ENCODE peak calls at places on chromosomes 3 and 15, in four cellular contexts. One of them, this sample, is unnamed.

GRCh38 chr3:29922990-29923746 is 642.3 kb downstream of the RBMS3 start:
- DNase-seq in GM12878: no peak
- DNase-seq in SK-N-SH: peak; percentile 48
- DNase-seq in H1: no peak
- DNase-seq in this sample: peak; percentile 54

GRCh38 chr3:178392553-178392952 is 143.7 kb upstream of the KCNMB2 start:
- DNase-seq in GM12878: no peak
- DNase-seq in SK-N-SH: no peak
- DNase-seq in H1: no peak
- DNase-seq in this sample: no peak

GRCh38 chr15:33825453-33825852 is 142.8 kb upstream of the CHRM5 start:
- DNase-seq in GM12878: no peak
- DNase-seq in SK-N-SH: no peak
- DNase-seq in H1: no peak
- DNase-seq in this sample: no peak

GRCh38 chr3:37986479-37987314 is 3.9 kb upstream of the VILL start:
- DNase-seq in GM12878: no peak
- DNase-seq in SK-N-SH: no peak
- DNase-seq in H1: no peak
- DNase-seq in this sample: peak; percentile 81

GRCh38 chr15:44038801-44039200 is 156.3 kb downstream of the FRMD5 start:
- DNase-seq in GM12878: no peak
- DNase-seq in SK-N-SH: no peak
- DNase-seq in H1: peak; percentile 52
- DNase-seq in this sample: peak; percentile 11

GRCh38 chr3:127652246-127652995 is 20.3 kb upstream of the ABTB1 start:
- DNase-seq in GM12878: no peak
- DNase-seq in SK-N-SH: peak; percentile 79
- DNase-seq in H1: peak; percentile 72
- DNase-seq in this sample: peak; percentile 37

GRCh38 chr3:100518244-100518643 is 25.8 kb downstream of the TMEM45A start:
- DNase-seq in GM12878: no peak
- DNase-seq in SK-N-SH: no peak
- DNase-seq in H1: no peak
- DNase-seq in this sample: no peak

GRCh38 chr15:51969728-51970127 is 1.9 kb downstream of the LEO1 start:
- DNase-seq in GM12878: no peak
- DNase-seq in SK-N-SH: no peak
- DNase-seq in H1: no peak
- DNase-seq in this sample: no peak

GRCh38 chr3:132550579-132551305 is 46.3 kb upstream of the ACKR4 start:
- DNase-seq in GM12878: no peak
- DNase-seq in SK-N-SH: no peak
- DNase-seq in H1: no peak
- DNase-seq in this sample: no peak

GRCh38 chr15:25176616-25176923 is 221.8 kb downstream of the SNRPN start:
- DNase-seq in GM12878: no peak
- DNase-seq in SK-N-SH: peak; percentile 3
- DNase-seq in H1: no peak
- DNase-seq in this sample: no peak

GRCh38 chr3:149717391-149718056 is 34.8 kb downstream of the COMMD2 start:
- DNase-seq in GM12878: no peak
- DNase-seq in SK-N-SH: peak; percentile 61
- DNase-seq in H1: peak; percentile 57
- DNase-seq in this sample: peak; percentile 51

GRCh38 chr3:22372292-22372949 is 621.4 kb upstream of the ZNF385D start:
- DNase-seq in GM12878: no peak
- DNase-seq in SK-N-SH: peak; percentile 81
- DNase-seq in H1: peak; percentile 68
- DNase-seq in this sample: no peak

GRCh38 chr15:100902436-100903190 is 16.5 kb upstream of the LRRK1 start:
- DNase-seq in GM12878: no peak
- DNase-seq in SK-N-SH: peak; percentile 87
- DNase-seq in H1: no peak
- DNase-seq in this sample: peak; percentile 7

GRCh38 chr3:120442975-120443517 is 7.7 kb downstream of the FSTL1 start:
- DNase-seq in GM12878: no peak
- DNase-seq in SK-N-SH: no peak
- DNase-seq in H1: no peak
- DNase-seq in this sample: no peak

GRCh38 chr3:164459526-164460151 is 618.7 kb downstream of the SI start:
- DNase-seq in GM12878: no peak
- DNase-seq in SK-N-SH: no peak
- DNase-seq in H1: no peak
- DNase-seq in this sample: no peak

GRCh38 chr3:58161435-58162398 is 49.1 kb downstream of the DNASE1L3 start:
- DNase-seq in GM12878: no peak
- DNase-seq in SK-N-SH: no peak
- DNase-seq in H1: no peak
- DNase-seq in this sample: no peak

GRCh38 chr3:166527325-166527724 is 690.1 kb upstream of the BCHE start:
- DNase-seq in GM12878: no peak
- DNase-seq in SK-N-SH: no peak
- DNase-seq in H1: no peak
- DNase-seq in this sample: no peak

GRCh38 chr3:138456961-138457862 is 22.8 kb downstream of the ESYT3 start:
- DNase-seq in GM12878: no peak
- DNase-seq in SK-N-SH: no peak
- DNase-seq in H1: no peak
- DNase-seq in this sample: no peak

GRCh38 chr3:40597441-40597840 is 72.7 kb downstream of the ZNF621 start:
- DNase-seq in GM12878: no peak
- DNase-seq in SK-N-SH: no peak
- DNase-seq in H1: no peak
- DNase-seq in this sample: no peak

GRCh38 chr15:35000511-35000910 is 12.4 kb upstream of the ZNF770 start:
- DNase-seq in GM12878: no peak
- DNase-seq in SK-N-SH: no peak
- DNase-seq in H1: no peak
- DNase-seq in this sample: no peak
- TF ChIP-seq TCF12 in GM12878: no peak
- TF ChIP-seq TCF12 in SK-N-SH: no peak
- TF ChIP-seq TCF12 in H1: no peak
- TF ChIP-seq TCF12 in this sample: no peak

GRCh38 chr15:81419304-81419943 is 45.4 kb upstream of the TMC3 start:
- DNase-seq in GM12878: no peak
- DNase-seq in SK-N-SH: no peak
- DNase-seq in H1: no peak
- DNase-seq in this sample: no peak
- TF ChIP-seq TCF12 in GM12878: no peak
- TF ChIP-seq TCF12 in SK-N-SH: no peak
- TF ChIP-seq TCF12 in H1: no peak
- TF ChIP-seq TCF12 in this sample: no peak

GRCh38 chr3:81699921-81700320 is 61.5 kb downstream of the GBE1 start:
- DNase-seq in GM12878: no peak
- DNase-seq in SK-N-SH: no peak
- DNase-seq in H1: no peak
- DNase-seq in this sample: no peak
- TF ChIP-seq TCF12 in GM12878: no peak
- TF ChIP-seq TCF12 in SK-N-SH: no peak
- TF ChIP-seq TCF12 in H1: no peak
- TF ChIP-seq TCF12 in this sample: no peak

DNA sequence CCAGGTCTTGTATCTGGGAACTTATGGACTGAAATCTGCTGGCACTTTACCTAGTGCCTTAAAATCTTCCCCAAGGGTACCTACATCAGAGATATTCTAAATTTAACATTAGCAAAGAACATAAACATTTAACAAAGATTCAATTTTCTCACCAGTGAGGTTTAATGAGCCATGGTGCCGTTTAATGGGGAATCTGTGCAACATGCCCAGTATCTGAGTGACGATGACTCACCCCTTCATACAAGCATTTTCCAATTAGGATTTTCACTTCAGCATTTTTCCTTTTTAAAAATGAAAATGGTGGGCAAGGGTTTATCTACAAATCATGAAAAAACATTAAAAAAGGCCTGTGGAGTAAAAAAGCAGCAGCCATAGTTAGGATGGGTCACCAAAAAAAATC is 189.4 kb downstream of the SLC9A9 start:
- DNase-seq in GM12878: no peak
- DNase-seq in SK-N-SH: no peak
- DNase-seq in H1: no peak
- DNase-seq in this sample: no peak
- TF ChIP-seq TCF12 in GM12878: no peak
- TF ChIP-seq TCF12 in SK-N-SH: no peak
- TF ChIP-seq TCF12 in H1: no peak
- TF ChIP-seq TCF12 in this sample: no peak

This sample was measured in HepG2.